ENCODE peak calls at places on chromosomes 5 and 9, in five cellular contexts. R is CD8-positive, alpha-beta memory T cell; S is effector memory CD4-positive, alpha-beta T cell; X is esophagus muscularis mucosa; L is endodermal cell. G is an unnamed sample. For H3K36me3, the result is how much of the 10 kb centered on the place peaks cover.

GRCh38 chr9:34400275-34400674 is 23.6 kb upstream of the MYORG start:
- DNase-seq in R (no peak), S (no peak), X (no peak), L (peak), G (no peak)

GRCh38 chr5:130871346-130872086 is 293.5 kb downstream of the HINT1 start:
- DNase-seq in R (peak), S (no peak), X (no peak), L (peak), G (no peak)

GRCh38 chr9:128098017-128098935 is 29.3 kb downstream of the PTGES2 start:
- DNase-seq in R (no peak), S (peak), X (peak), L (peak), G (peak)

GRCh38 chr9:135589596-135590485 is 28.3 kb downstream of the PAEP start:
- DNase-seq in R (peak), S (no peak), X (no peak), L (no peak), G (no peak)

GRCh38 chr9:120905794-120906248 is 20.8 kb downstream of the TRAF1 start:
- DNase-seq in R (peak), S (peak), X (no peak), L (no peak), G (no peak)

GRCh38 chr9:33468215-33468730 is 5.5 kb downstream of the NOL6 start:
- DNase-seq in R (no peak), S (no peak), X (no peak), L (no peak), G (no peak)

GRCh38 chr9:131273791-131274673 is 2.3 kb downstream of the FAM78A start:
- DNase-seq in R (no peak), S (no peak), X (no peak), L (no peak), G (peak)

GRCh38 chr5:151053796-151054490 is 26.9 kb downstream of the TNIP1 start:
- DNase-seq in R (no peak), S (no peak), X (no peak), L (no peak), G (no peak)

GRCh38 chr5:13976867-13977479 is 32.5 kb upstream of the DNAH5 start:
- DNase-seq in R (no peak), S (no peak), X (no peak), L (peak), G (no peak)

GRCh38 chr5:68659876-68660275 is 433.9 kb upstream of the SLC30A5 start:
- DNase-seq in R (no peak), S (no peak), X (no peak), L (no peak), G (no peak)

GRCh38 chr9:19640023-19640422 is 148.8 kb downstream of the SLC24A2 start:
- DNase-seq in R (no peak), S (no peak), X (no peak), L (no peak), G (no peak)

GRCh38 chr5:176497852-176498251 is 39.4 kb downstream of the RNF44 start:
- DNase-seq in R (no peak), S (no peak), X (no peak), L (no peak), G (no peak)

GRCh38 chr5:14069021-14069420 is 74.1 kb upstream of the TRIO start:
- DNase-seq in R (no peak), S (no peak), X (no peak), L (no peak), G (no peak)

GRCh38 chr9:136021171-136021890 is 60.2 kb upstream of the UBAC1 start:
- DNase-seq in R (no peak), S (no peak), X (no peak), L (peak), G (no peak)

GRCh38 chr9:133585481-133586367 is 23.5 kb downstream of the FAM163B start:
- DNase-seq in R (no peak), S (no peak), X (no peak), L (no peak), G (no peak)

GRCh38 chr5:37869221-37869620 is 29.4 kb upstream of the GDNF start:
- DNase-seq in R (no peak), S (no peak), X (no peak), L (no peak), G (no peak)

GRCh38 chr9:96117398-96118060 is 184.4 kb downstream of the HSD17B3 start:
- DNase-seq in R (no peak), S (no peak), X (no peak), L (peak), G (no peak)

GRCh38 chr9:96565684-96566360 is 53.8 kb downstream of the CDC14B start:
- DNase-seq in R (no peak), S (no peak), X (no peak), L (no peak), G (no peak)

GRCh38 chr5:109191153-109191558 is 218.6 kb downstream of the PJA2 start:
- DNase-seq in R (no peak), S (no peak), X (no peak), L (no peak), G (no peak)

GRCh38 chr9:9215050-9215449 is 1397.8 kb downstream of the PTPRD start:
- DNase-seq in R (no peak), S (no peak), X (no peak), L (no peak), G (no peak)

GRCh38 chr5:67547682-67548081 is 351.1 kb upstream of the CD180 start:
- DNase-seq in R (no peak), S (no peak), X (no peak), L (no peak), G (no peak)

GRCh38 chr9:69265891-69266290 is 59.1 kb upstream of the ENTREP1 start:
- DNase-seq in R (no peak), S (no peak), X (no peak), L (peak), G (no peak)

GRCh38 chr5:39482098-39482497 is 57.3 kb upstream of the DAB2 start:
- DNase-seq in R (no peak), S (no peak), X (no peak), L (no peak), G (no peak)
- H3K36me3 ChIP-seq in R (under half), S (under half), X (under half), L (under half), G (under half)

DNA sequence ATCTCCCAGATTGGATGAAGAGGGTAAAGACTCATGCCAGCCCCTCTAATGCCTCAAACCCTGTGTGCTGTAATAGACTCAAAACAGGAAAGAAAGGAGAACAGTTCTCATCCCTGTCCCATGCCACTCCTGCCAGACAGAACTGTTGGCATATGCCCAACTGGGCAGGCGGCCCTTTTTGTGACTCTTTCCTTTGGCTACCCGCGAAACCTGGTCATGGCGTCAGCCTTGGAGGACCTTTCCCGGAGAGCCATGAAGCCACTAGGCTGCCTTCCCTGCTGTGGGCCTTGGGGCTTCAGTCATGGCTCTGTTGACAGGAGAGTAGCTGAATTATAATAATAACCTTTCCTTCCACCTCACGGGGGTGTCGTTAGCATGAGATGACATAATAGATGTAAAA is 75.9 kb upstream of the SEMA6A start:
- DNase-seq in R (no peak), S (no peak), X (peak), L (no peak), G (no peak)
- H3K4me3 ChIP-seq in R (no peak), S (no peak), X (no peak), L (no peak), G (no peak)

GRCh38 chr5:116853992-116854391 is 279.4 kb upstream of the SEMA6A start:
- DNase-seq in R (no peak), S (no peak), X (no peak), L (peak), G (no peak)
- H3K27ac ChIP-seq in R (no peak), S (no peak), X (no peak), L (no peak), G (no peak)

DNA sequence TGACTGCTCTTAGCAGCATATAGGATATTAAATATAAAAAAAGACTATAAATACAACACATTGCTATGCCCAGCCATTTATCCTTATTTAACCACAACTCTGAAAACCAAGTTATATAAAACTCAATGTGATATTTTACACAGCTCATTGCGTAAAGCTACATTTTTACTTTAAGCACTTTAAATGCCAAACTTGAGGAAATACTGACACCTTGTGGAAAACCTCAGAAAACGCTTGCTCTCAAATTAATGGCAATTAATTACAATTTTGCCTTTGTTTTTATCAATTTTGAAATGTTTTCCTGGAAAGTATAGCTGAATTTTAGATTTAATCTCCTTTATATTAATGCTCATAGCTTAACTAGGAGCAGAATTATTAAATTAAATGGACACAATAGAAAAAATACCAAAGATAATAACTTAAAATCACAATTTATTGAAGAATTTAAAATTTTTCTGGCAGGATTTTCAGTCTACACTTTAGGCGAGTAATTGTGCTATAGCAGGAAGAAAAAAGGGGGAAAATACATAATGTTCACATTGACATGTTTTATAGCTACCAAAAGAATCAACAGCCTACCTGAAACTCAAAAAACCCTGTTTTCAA is 25.2 kb upstream of the PLAC8L1 start:
- DNase-seq in R (no peak), S (no peak), X (no peak), L (no peak), G (no peak)
- H3K36me3 ChIP-seq in R (half or more), S (half or more), X (half or more), L (half or more), G (half or more)

G was measured in naive thymus-derived CD4-positive, alpha-beta T cell.